ENCODE peak calls at places on chromosomes 7 and 10, in ten cellular contexts. B is Calu3, O is T-helper 22 cell, G is epithelial cell of prostate, Q is iris pigment epithelial cell, H is tibial nerve, A is HT1080, Z is NCI-H2107, K is BJ, N is M059J. U is an unnamed sample.

GRCh38 chr7:20783716-20784310 is 2.9 kb downstream of the SP8 start:
- DNase-seq in B (peak; percentile 73), A (no peak), N (peak; percentile 30), Z (no peak), Q (peak; percentile 31), G (no peak), H (no peak), K (no peak), O (no peak), U (no peak)

GRCh38 chr10:71188201-71188600 is 24.2 kb upstream of the UNC5B start:
- DNase-seq in Q (no peak), Z (no peak), A (no peak), G (no peak), O (no peak), K (no peak), B (no peak), H (no peak), N (no peak), U (no peak)

GRCh38 chr10:91598211-91598981 is 34.5 kb downstream of the PPP1R3C start:
- DNase-seq in A (peak; percentile 93), K (peak; percentile 63), O (no peak), B (peak; percentile 11), Q (peak; percentile 80), H (no peak), G (peak; percentile 69), Z (no peak), N (peak; percentile 88), U (no peak)

GRCh38 chr7:8714791-8715190 is 281.4 kb downstream of the NXPH1 start:
- DNase-seq in Q (no peak), A (peak; percentile 56), O (no peak), H (no peak), K (no peak), N (no peak), B (no peak), Z (no peak), G (no peak), U (no peak)

GRCh38 chr7:117127585-117128168 is 174.4 kb downstream of the ST7 start:
- DNase-seq in Q (peak; percentile 72), G (no peak), A (peak; percentile 21), K (peak; percentile 11), H (peak; percentile 26), B (peak; percentile 47), O (no peak), Z (peak; percentile 43), N (peak; percentile 72), U (peak; percentile 38)

GRCh38 chr10:6516877-6517276 is 63.2 kb downstream of the PRKCQ start:
- DNase-seq in A (no peak), K (no peak), Q (no peak), B (no peak), G (no peak), N (no peak), Z (no peak), H (no peak), O (no peak), U (no peak)

GRCh38 chr10:33174674-33175073 is 159.8 kb downstream of the NRP1 start:
- DNase-seq in O (no peak), N (peak; percentile 11), Z (no peak), A (peak; percentile 72), B (no peak), K (no peak), H (no peak), G (no peak), Q (no peak), U (no peak)

GRCh38 chr10:130935897-130936550 is 375.5 kb downstream of the TCERG1L start:
- DNase-seq in H (no peak), N (no peak), O (no peak), K (no peak), Q (no peak), G (no peak), A (no peak), B (no peak), Z (no peak), U (no peak)

GRCh38 chr7:149776848-149777407 is 3.5 kb upstream of the ZNF467 start:
- DNase-seq in K (no peak), O (no peak), G (no peak), B (no peak), Q (no peak), A (no peak), N (no peak), H (no peak), Z (no peak), U (peak; percentile 60)

GRCh38 chr10:97319671-97320479 is 804 bp downstream of the FRAT1 start:
- DNase-seq in A (no peak), O (peak; percentile 32), K (no peak), N (peak; percentile 56), Z (peak; percentile 0), Q (peak; percentile 23), B (peak; percentile 56), G (no peak), H (no peak), U (peak; percentile 49)

GRCh38 chr7:25105911-25106310 is 19.1 kb downstream of the CYCS start:
- DNase-seq in H (no peak), Z (no peak), G (no peak), A (no peak), N (no peak), K (no peak), B (no peak), O (no peak), Q (no peak), U (no peak)

GRCh38 chr10:44853148-44853734 is 57.9 kb upstream of the TMEM72 start:
- DNase-seq in Z (no peak), K (no peak), O (no peak), A (no peak), G (no peak), N (peak; percentile 81), H (no peak), B (peak; percentile 17), Q (peak; percentile 36), U (no peak)

GRCh38 chr10:110642980-110643655 is 1.0 kb upstream of the RBM20 start:
- DNase-seq in Q (no peak), K (no peak), G (no peak), B (no peak), N (peak; percentile 12), H (no peak), O (no peak), Z (no peak), A (no peak), U (no peak)

GRCh38 chr10:99945286-99945685 is 64.5 kb downstream of the DNMBP start:
- DNase-seq in B (no peak), N (peak; percentile 83), G (peak; percentile 20), H (no peak), A (peak; percentile 37), Z (no peak), Q (peak; percentile 93), K (peak; percentile 74), O (no peak), U (no peak)

GRCh38 chr10:92688927-92689662 is 660 bp upstream of the HHEX start:
- DNase-seq in H (no peak), O (no peak), B (no peak), K (no peak), Z (no peak), A (no peak), Q (peak; percentile 50), G (no peak), N (no peak), U (no peak)

GRCh38 chr7:121398246-121398645 is 2.1 kb upstream of the FAM3C start:
- DNase-seq in B (peak; percentile 48), N (peak; percentile 17), G (no peak), O (no peak), A (no peak), H (no peak), K (no peak), Z (no peak), Q (no peak), U (no peak)

GRCh38 chr7:37234928-37235327 is 213.7 kb downstream of the ELMO1 start:
- DNase-seq in Q (peak; percentile 18), G (no peak), O (no peak), N (peak; percentile 21), H (no peak), A (peak; percentile 23), Z (no peak), K (no peak), B (peak; percentile 43), U (no peak)

GRCh38 chr7:91320679-91321078 is 56.4 kb downstream of the FZD1 start:
- DNase-seq in B (no peak), G (no peak), N (no peak), Q (no peak), A (no peak), H (no peak), Z (no peak), O (no peak), K (no peak), U (no peak)

GRCh38 chr10:79933961-79934360 is 14.9 kb downstream of the SFTPD start:
- DNase-seq in A (peak; percentile 12), K (no peak), G (no peak), H (no peak), N (no peak), Q (peak; percentile 24), O (no peak), B (no peak), Z (no peak), U (no peak)

GRCh38 chr10:10503772-10504171 is 513.9 kb upstream of the CELF2 start:
- DNase-seq in N (no peak), O (no peak), B (no peak), H (no peak), Q (no peak), A (no peak), G (no peak), Z (no peak), K (no peak), U (no peak)

GRCh38 chr10:14659626-14660196 is 115.0 kb downstream of the FAM107B start:
- DNase-seq in G (no peak), A (no peak), O (no peak), K (no peak), Z (no peak), H (no peak), N (no peak), B (no peak), Q (no peak), U (no peak)

GRCh38 chr10:12535656-12536055 is 186.3 kb downstream of the CAMK1D start:
- DNase-seq in Q (no peak), B (no peak), A (no peak), K (no peak), G (no peak), H (no peak), Z (no peak), N (no peak), O (no peak), U (no peak)

GRCh38 chr7:114539575-114539974 is 125.0 kb downstream of the FOXP2 start:
- DNase-seq in N (peak; percentile 4), K (no peak), A (peak; percentile 11), Z (peak; percentile 13), G (no peak), B (peak; percentile 46), O (no peak), H (no peak), Q (peak; percentile 21), U (peak; percentile 61)

GRCh38 chr10:109929501-109930219 is 6.3 kb upstream of the XPNPEP1 start:
- DNase-seq in H (no peak), G (no peak), O (no peak), B (no peak), N (no peak), A (no peak), Z (no peak), Q (no peak), K (no peak), U (no peak)

GRCh38 chr10:52762088-52762487 is 10.5 kb downstream of the MBL2 start:
- DNase-seq in N (no peak), Q (no peak), B (no peak), Z (no peak), H (no peak), K (no peak), O (no peak), G (no peak), A (no peak), U (no peak)

GRCh38 chr10:67119648-67120047 is 193.8 kb downstream of the LRRTM3 start:
- DNase-seq in Q (peak; percentile 46), Z (no peak), A (peak; percentile 2), O (no peak), B (no peak), H (no peak), K (no peak), N (no peak), G (no peak), U (no peak)

GRCh38 chr10:14540062-14540461 is 209.3 kb upstream of the FRMD4A start:
- DNase-seq in G (no peak), B (no peak), Z (no peak), O (no peak), A (no peak), N (no peak), Q (no peak), K (no peak), H (no peak), U (no peak)

GRCh38 chr7:44272981-44273380 is 52.4 kb downstream of the CAMK2B start:
- DNase-seq in N (no peak), Q (no peak), O (no peak), H (no peak), Z (no peak), G (no peak), K (no peak), A (no peak), B (no peak), U (peak; percentile 6)

U was measured in right cardiac atrium.